ENCODE peak calls at places on chromosomes 13 and 19, in six cellular contexts. Q is AG10803, S is mucosa of descending colon, I is mesenchymal stem cell, Z is kidney, V is cardiac muscle cell. R is an unnamed sample.

GRCh38 chr13:44189085-44189484 is 184.5 kb upstream of the SERP2 start:
- DNase-seq in Q (no peak), S (no peak), I (no peak), Z (no peak), V (no peak), R (no peak)

GRCh38 chr19:1157931-1158884 is 15.9 kb downstream of the SBNO2 start:
- DNase-seq in Q (no peak), S (no peak), I (no peak), Z (peak; percentile 74), V (no peak), R (no peak)

GRCh38 chr19:41311613-41312012 is 1.6 kb downstream of the CCDC97 start:
- DNase-seq in Q (no peak), S (no peak), I (peak; percentile 49), Z (no peak), V (no peak), R (no peak)

GRCh38 chr13:59734393-59734792 is 429.3 kb downstream of the DIAPH3 start:
- DNase-seq in Q (no peak), S (no peak), I (no peak), Z (no peak), V (no peak), R (no peak)

GRCh38 chr13:35954207-35954560 is 177.0 kb downstream of the DCLK1 start:
- DNase-seq in Q (peak; percentile 29), S (no peak), I (no peak), Z (no peak), V (no peak), R (no peak)

GRCh38 chr19:3682741-3683404 is 17.4 kb downstream of the PIP5K1C start:
- DNase-seq in Q (no peak), S (no peak), I (peak; percentile 85), Z (peak; percentile 65), V (peak; percentile 84), R (peak; percentile 60)

GRCh38 chr13:46552888-46553520 is at the start of gene LRCH1:
- DNase-seq in Q (peak; percentile 91), S (peak; percentile 91), I (peak; percentile 94), Z (peak; percentile 97), V (peak; percentile 96), R (peak; percentile 93)

GRCh38 chr13:73364706-73365105 is 305.9 kb downstream of the KLF5 start:
- DNase-seq in Q (no peak), S (peak; percentile 66), I (no peak), Z (no peak), V (no peak), R (no peak)

GRCh38 chr19:10748924-10749434 is 31.1 kb downstream of the DNM2 start:
- DNase-seq in Q (no peak), S (peak; percentile 86), I (peak; percentile 43), Z (peak; percentile 94), V (peak; percentile 59), R (no peak)

GRCh38 chr19:41431426-41432386 is 4.5 kb upstream of the B3GNT8 start:
- DNase-seq in Q (peak; percentile 54), S (no peak), I (peak; percentile 44), Z (no peak), V (peak; percentile 46), R (peak; percentile 73)

GRCh38 chr19:1849999-1850398 is 1.7 kb upstream of the REXO1 start:
- DNase-seq in Q (no peak), S (no peak), I (no peak), Z (no peak), V (no peak), R (no peak)

GRCh38 chr13:23848639-23849282 is 40.4 kb downstream of the MIPEP start:
- DNase-seq in Q (no peak), S (no peak), I (no peak), Z (no peak), V (no peak), R (no peak)

GRCh38 chr19:34336781-34337271 is 28.2 kb upstream of the GPI start:
- DNase-seq in Q (peak; percentile 43), S (peak; percentile 65), I (peak; percentile 42), Z (no peak), V (peak; percentile 58), R (no peak)

GRCh38 chr13:52892925-52893324 is 44.5 kb upstream of the PCDH8 start:
- DNase-seq in Q (no peak), S (no peak), I (no peak), Z (peak; percentile 73), V (no peak), R (peak; percentile 35)

GRCh38 chr19:50214699-50215543 is 11.5 kb downstream of the MYH14 start:
- DNase-seq in Q (no peak), S (peak; percentile 86), I (no peak), Z (peak; percentile 95), V (no peak), R (no peak)

GRCh38 chr13:74226791-74227475 is 92.7 kb upstream of the KLF12 start:
- DNase-seq in Q (peak; percentile 62), S (no peak), I (no peak), Z (no peak), V (peak; percentile 67), R (no peak)

GRCh38 chr13:98482476-98483444 is 94.1 kb downstream of the STK24 start:
- DNase-seq in Q (peak; percentile 86), S (peak; percentile 60), I (peak; percentile 43), Z (peak; percentile 83), V (peak; percentile 79), R (peak; percentile 79)

GRCh38 chr19:41870401-41870873 is 6.6 kb upstream of the CD79A start:
- DNase-seq in Q (peak; percentile 45), S (no peak), I (peak; percentile 22), Z (peak; percentile 43), V (peak; percentile 60), R (peak; percentile 59)

GRCh38 chr13:67369895-67370660 is 139.9 kb upstream of the PCDH9 start:
- DNase-seq in Q (peak; percentile 48), S (no peak), I (peak; percentile 89), Z (no peak), V (peak; percentile 92), R (no peak)

GRCh38 chr13:29888306-29888705 is 37.9 kb upstream of the UBL3 start:
- DNase-seq in Q (peak; percentile 53), S (no peak), I (peak; percentile 10), Z (no peak), V (peak; percentile 41), R (no peak)

GRCh38 chr19:16566161-16566560 is 6.1 kb downstream of the SLC35E1 start:
- DNase-seq in Q (no peak), S (peak; percentile 53), I (no peak), Z (peak; percentile 81), V (no peak), R (no peak)

GRCh38 chr13:72643339-72643989 is 84.0 kb downstream of the MZT1 start:
- DNase-seq in Q (peak; percentile 25), S (peak; percentile 91), I (peak; percentile 51), Z (no peak), V (peak; percentile 66), R (peak; percentile 68)

GRCh38 chr13:62387642-62388041 is 972.0 kb upstream of the PCDH20 start:
- DNase-seq in Q (no peak), S (no peak), I (peak; percentile 6), Z (no peak), V (peak; percentile 2), R (no peak)

GRCh38 chr19:35846038-35846668 is 6.2 kb downstream of the NPHS1 start:
- DNase-seq in Q (no peak), S (peak; percentile 19), I (peak; percentile 8), Z (no peak), V (no peak), R (peak; percentile 73)

GRCh38 chr19:17605117-17605516 is 49.7 kb downstream of the COLGALT1 start:
- DNase-seq in Q (no peak), S (no peak), I (no peak), Z (no peak), V (no peak), R (no peak)
- H3K4me3 ChIP-seq in Q (no peak overlapping the region), S (no peak overlapping the region), I (no peak overlapping the region), Z (no peak overlapping the region), V (no peak overlapping the region), R (peak overlapping the region; percentile 78)

DNA sequence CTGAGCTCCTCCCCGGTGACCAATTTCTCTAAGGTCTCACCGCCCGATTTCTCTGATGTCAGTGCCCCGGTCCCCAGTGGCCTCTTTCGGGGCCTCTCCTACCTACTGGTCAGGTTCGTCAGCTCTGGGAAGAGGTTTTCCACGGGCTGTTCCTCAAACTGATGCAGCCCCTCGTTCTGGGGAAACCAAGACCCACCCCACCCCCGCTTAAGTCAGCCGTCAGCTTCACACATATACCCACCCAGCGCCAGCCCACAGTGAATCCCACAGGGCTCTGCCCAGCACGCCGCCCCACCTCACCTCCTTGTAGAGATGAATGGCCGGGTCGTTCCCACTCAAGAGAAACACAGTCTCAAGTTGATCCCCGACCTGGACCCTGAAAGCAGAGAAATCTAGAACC is 3.4 kb downstream of the KPTN start:
- DNase-seq in Q (no peak), S (no peak), I (no peak), Z (no peak), V (no peak), R (no peak)
- H3K4me3 ChIP-seq in Q (no peak overlapping the region), S (no peak overlapping the region), I (no peak overlapping the region), Z (no peak overlapping the region), V (no peak overlapping the region), R (no peak overlapping the region)

DNA sequence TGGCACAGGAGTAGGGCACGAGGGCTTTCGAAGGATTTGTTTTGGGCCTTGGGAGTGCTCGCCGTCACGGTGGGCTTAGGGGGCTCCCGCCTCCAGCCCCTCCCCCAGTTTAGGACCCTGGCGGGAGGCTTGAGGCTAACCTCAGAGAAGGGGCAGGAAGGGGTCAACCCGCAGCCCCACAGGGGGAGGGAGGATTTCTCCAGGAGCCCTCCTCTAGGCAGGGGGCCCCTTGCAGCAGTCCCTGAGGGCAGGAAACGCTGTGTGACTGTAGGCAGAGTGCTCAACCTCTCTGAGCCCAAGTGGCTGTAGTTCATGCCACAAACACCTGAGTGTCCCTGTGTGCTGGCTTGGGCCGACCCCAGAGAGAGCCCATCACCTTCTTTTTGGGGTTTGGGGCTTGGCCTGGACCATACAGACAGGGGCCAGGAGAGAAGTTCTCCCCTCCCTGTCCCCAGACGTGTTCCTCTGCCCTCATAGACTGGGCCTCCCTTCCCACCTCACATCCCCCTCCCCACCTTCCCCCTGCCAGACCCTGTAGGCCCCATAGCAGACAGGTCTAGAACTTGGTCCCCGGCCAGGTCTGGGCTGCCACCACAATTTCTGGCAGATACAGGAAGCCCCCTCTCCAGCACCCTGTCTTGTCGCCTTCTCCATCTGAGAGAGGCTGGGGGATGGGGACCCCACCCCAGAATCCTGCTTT is 8.1 kb downstream of the ISYNA1 start:
- DNase-seq in Q (no peak), S (no peak), I (peak; percentile 36), Z (no peak), V (no peak), R (peak; percentile 70)
- H3K4me3 ChIP-seq in Q (peak overlapping the region; percentile 29), S (no peak overlapping the region), I (peak overlapping the region; percentile 18), Z (no peak overlapping the region), V (peak overlapping the region; percentile 52), R (peak overlapping the region; percentile 58)

GRCh38 chr19:38869160-38869835 is 8.8 kb downstream of the RINL start:
- DNase-seq in Q (no peak), S (peak; percentile 32), I (no peak), Z (no peak), V (no peak), R (no peak)
- H3K4me3 ChIP-seq in Q (peak overlapping the region; percentile 62), S (no peak overlapping the region), I (no peak overlapping the region), Z (peak overlapping the region; percentile 77), V (peak overlapping the region; percentile 11), R (peak overlapping the region; percentile 73)

GRCh38 chr13:93244918-93245280 is 18.3 kb downstream of the GPC6 start:
- DNase-seq in Q (peak; percentile 81), S (no peak), I (peak; percentile 63), Z (no peak), V (peak; percentile 61), R (no peak)
- H3K4me3 ChIP-seq in Q (peak overlapping the region; percentile 64), S (no peak overlapping the region), I (no peak overlapping the region), Z (peak overlapping the region; percentile 56), V (no peak overlapping the region), R (no peak overlapping the region)